ENCODE peak calls at places on chromosome 19, in ten cellular contexts. F is PC-3, R is bronchial epithelial cell, T is GM13977, S is IMR-90, U is natural killer cell, K is H9, Q is choroid plexus epithelial cell, Z is neural crest cell, P is nephron progenitor cell. Y is an unnamed sample.

GRCh38 chr19:6997679-6998445 is 23.4 kb downstream of the MBD3L2B start:
- DNase-seq in T (peak; percentile 27), S (no peak), K (no peak), R (peak; percentile 35), Q (peak; percentile 3), U (no peak), F (peak; percentile 20), Z (no peak), P (no peak), Y (no peak)

GRCh38 chr19:45667620-45668341 is at the start of gene GIPR:
- DNase-seq in K (peak; percentile 83), S (peak; percentile 38), T (peak; percentile 72), P (peak; percentile 77), Z (peak; percentile 47), U (peak; percentile 57), F (peak; percentile 70), R (peak; percentile 85), Q (no peak), Y (peak; percentile 53)

GRCh38 chr19:29928831-29929230 is 13.2 kb upstream of the URI1 start:
- DNase-seq in R (no peak), F (no peak), T (peak; percentile 53), U (no peak), S (no peak), K (no peak), Z (no peak), P (no peak), Q (no peak), Y (no peak)

GRCh38 chr19:55379161-55379560 is 2.5 kb downstream of the TMEM190 start:
- DNase-seq in S (no peak), K (no peak), Q (no peak), U (no peak), F (no peak), P (no peak), R (no peak), Z (no peak), T (no peak), Y (no peak)

GRCh38 chr19:11446652-11447301 is 11.3 kb downstream of the PRKCSH start:
- DNase-seq in P (peak; percentile 82), Q (peak; percentile 40), T (peak; percentile 79), R (no peak), Z (peak; percentile 73), U (peak; percentile 42), F (peak; percentile 57), S (no peak), K (peak; percentile 68), Y (no peak)

GRCh38 chr19:30523791-30524190 is 151.6 kb downstream of the ZNF536 start:
- DNase-seq in S (no peak), P (no peak), K (no peak), T (no peak), Q (no peak), U (no peak), R (no peak), F (no peak), Z (no peak), Y (no peak)

GRCh38 chr19:18361646-18362045 is 21.2 kb downstream of the PGPEP1 start:
- DNase-seq in U (no peak), P (no peak), T (no peak), K (no peak), F (no peak), Q (no peak), Z (no peak), R (no peak), S (peak; percentile 37), Y (no peak)

GRCh38 chr19:54137913-54138776 is 583 bp downstream of the CNOT3 start:
- DNase-seq in F (no peak), Z (no peak), Q (no peak), R (no peak), K (no peak), P (peak; percentile 60), U (peak; percentile 38), S (no peak), T (peak; percentile 61), Y (no peak)

GRCh38 chr19:1243768-1244692 is 2.5 kb downstream of the ATP5F1D start:
- DNase-seq in S (peak; percentile 77), F (peak; percentile 72), Q (peak; percentile 88), K (peak; percentile 90), T (peak; percentile 94), P (peak; percentile 89), Z (peak; percentile 84), U (peak; percentile 87), R (peak; percentile 57), Y (peak; percentile 71)

GRCh38 chr19:58361900-58362271 is 665 bp downstream of the ZNF497 start:
- DNase-seq in Q (no peak), K (no peak), S (peak; percentile 47), Z (no peak), F (peak; percentile 36), U (no peak), P (no peak), T (peak; percentile 70), R (no peak), Y (no peak)

GRCh38 chr19:11496391-11497163 is 9.1 kb downstream of the ZNF653 start:
- DNase-seq in T (peak; percentile 76), P (peak; percentile 77), Z (peak; percentile 74), K (peak; percentile 88), R (peak; percentile 71), F (peak; percentile 84), U (peak; percentile 44), S (peak; percentile 86), Q (peak; percentile 90), Y (peak; percentile 80)

GRCh38 chr19:17447704-17448189 is 721 bp downstream of the TMEM221 start:
- DNase-seq in F (no peak), K (no peak), R (no peak), S (no peak), T (no peak), Q (no peak), P (no peak), U (no peak), Z (no peak), Y (no peak)

DNA sequence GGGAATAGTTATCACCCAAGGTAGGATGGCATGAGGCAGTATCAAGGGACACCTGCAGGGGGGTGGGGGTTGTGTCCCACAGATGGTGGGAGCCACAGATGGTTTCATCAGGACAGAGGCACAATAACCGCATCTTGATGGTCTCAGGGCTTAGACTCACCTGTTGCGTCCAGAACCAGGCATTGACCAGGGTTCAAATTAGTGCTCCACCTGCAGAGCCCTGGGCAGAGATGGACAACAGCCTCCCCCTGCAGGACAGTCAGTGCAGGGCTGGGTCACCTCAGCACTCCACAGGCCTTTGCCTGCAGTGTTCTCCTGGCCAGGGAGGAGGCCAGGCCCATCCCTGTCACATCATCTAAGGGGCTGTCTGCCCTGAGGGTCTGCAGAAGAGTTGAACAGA is 14.5 kb upstream of the CEACAM1 start:
- DNase-seq in K (no peak), Z (no peak), R (no peak), Q (no peak), U (no peak), T (no peak), S (no peak), P (no peak), F (no peak), Y (no peak)
- TF ChIP-seq CTCF in K (peak; percentile 51), Z (no peak), R (peak; percentile 8), Q (peak; percentile 29), U (no peak), T (no peak), S (no peak), P (no peak), F (no peak), Y (peak; percentile 28)

DNA sequence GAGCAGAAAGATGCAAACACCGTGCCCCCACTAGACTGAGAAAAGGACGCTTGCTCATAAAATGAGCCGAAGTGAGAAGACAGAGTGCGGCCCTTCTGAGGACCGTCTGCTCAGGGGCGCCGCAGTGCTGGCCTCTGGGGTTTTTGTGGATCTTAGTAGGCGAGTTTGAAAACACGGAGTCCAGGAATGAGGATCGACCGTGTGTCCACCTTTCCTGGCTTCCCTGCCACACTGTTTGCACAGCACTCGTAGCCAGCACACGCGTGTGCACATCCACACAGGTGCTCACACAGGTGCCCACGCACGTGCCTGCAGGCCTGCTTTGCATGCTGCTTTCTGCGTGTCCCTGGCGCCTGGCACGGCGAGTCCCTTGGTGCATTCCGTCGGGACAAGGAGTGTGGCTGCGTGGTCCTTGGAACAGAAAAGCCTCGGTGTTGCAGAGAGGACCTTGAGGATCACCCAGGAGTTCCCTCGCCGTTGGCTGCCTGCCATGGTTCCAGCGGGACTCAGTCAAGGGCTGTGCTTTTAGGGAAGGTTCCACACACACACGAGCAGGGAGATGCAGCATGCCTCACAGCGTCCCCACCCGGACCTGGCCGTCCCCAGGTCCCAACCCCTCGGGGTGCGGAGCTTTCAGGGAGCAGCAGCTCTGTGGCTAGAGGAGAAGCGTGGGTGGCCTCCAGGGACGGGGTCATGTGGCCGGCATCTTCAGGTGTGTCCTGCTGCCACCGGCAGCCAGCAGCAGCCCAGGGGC is 10.1 kb upstream of the ZNF554 start:
- DNase-seq in S (no peak), F (no peak), K (no peak), U (no peak), R (no peak), Q (no peak), T (peak; percentile 24), P (no peak), Z (no peak), Y (no peak)
- TF ChIP-seq CTCF in S (no peak), F (no peak), K (no peak), U (no peak), R (no peak), Q (no peak), T (no peak), P (no peak), Z (no peak), Y (no peak)

GRCh38 chr19:19997656-19998268 is 41.5 kb downstream of the ZNF682 start:
- DNase-seq in U (peak; percentile 24), K (peak; percentile 74), Z (peak; percentile 8), P (peak; percentile 11), F (no peak), R (no peak), S (no peak), Q (no peak), T (no peak), Y (no peak)
- TF ChIP-seq CTCF in U (peak; percentile 72), K (peak; percentile 92), Z (peak; percentile 61), P (peak; percentile 36), F (peak; percentile 32), R (peak; percentile 50), S (no peak), Q (peak; percentile 47), T (peak; percentile 51), Y (peak; percentile 70)

GRCh38 chr19:3343619-3344502 is 22.5 kb upstream of the NFIC start:
- DNase-seq in K (peak; percentile 62), Q (peak; percentile 89), Z (no peak), S (peak; percentile 78), R (peak; percentile 74), T (peak; percentile 70), F (peak; percentile 89), P (no peak), U (no peak), Y (peak; percentile 64)
- TF ChIP-seq CTCF in K (no peak), Q (no peak), Z (no peak), S (no peak), R (peak; percentile 16), T (peak; percentile 24), F (no peak), P (no peak), U (no peak), Y (peak; percentile 56)